ENCODE peak calls at places on chromosomes 13 and 19, in four cellular contexts. I is K562, O is HepG2, D is mesendoderm. X is an unnamed sample. For H3K4me1, the result is how much of the 10 kb centered on the place peaks cover.

GRCh38 chr19:32471811-32472210 is 66.2 kb downstream of the DPY19L3 start:
- DNase-seq in D (no peak), I (no peak), O (no peak), X (no peak)

GRCh38 chr13:97460004-97460756 is 26.2 kb downstream of the RAP2A start:
- DNase-seq in D (no peak), O (no peak), I (no peak), X (peak)

GRCh38 chr13:111005808-111006494 is 91.1 kb upstream of the ANKRD10 start:
- DNase-seq in D (no peak), O (no peak), I (no peak), X (no peak)

GRCh38 chr19:12000152-12000981 is 35.1 kb downstream of the ZNF433 start:
- DNase-seq in I (no peak), D (no peak), O (no peak), X (peak)

GRCh38 chr13:52848455-52849190 is at the start of gene PCDH8:
- DNase-seq in O (no peak), I (no peak), D (peak), X (no peak)

GRCh38 chr19:46813570-46814358 is 25.4 kb upstream of the SLC1A5 start:
- DNase-seq in I (peak), D (no peak), O (peak), X (no peak)

GRCh38 chr13:75352641-75353327 is 129.2 kb downstream of the TBC1D4 start:
- DNase-seq in D (no peak), O (no peak), I (no peak), X (no peak)

GRCh38 chr19:11964858-11965645 is at the start of gene ZNF763:
- DNase-seq in D (peak), O (peak), I (peak), X (peak)

GRCh38 chr13:76335463-76335862 is 550.7 kb downstream of the KCTD12 start:
- DNase-seq in I (no peak), O (no peak), D (no peak), X (no peak)

GRCh38 chr19:12778020-12778904 is 2.9 kb upstream of the HOOK2 start:
- DNase-seq in I (peak), D (peak), O (no peak), X (peak)

GRCh38 chr19:53019684-53020083 is 6.0 kb downstream of the ERVV-1 start:
- DNase-seq in I (no peak), O (no peak), D (peak), X (peak)

GRCh38 chr13:90413548-90413947 is 933.9 kb upstream of the MIR17HG start:
- DNase-seq in D (no peak), O (no peak), I (no peak), X (no peak)

GRCh38 chr19:49114630-49115363 is 627 bp downstream of the LIN7B start:
- DNase-seq in I (peak), D (peak), O (peak), X (peak)

GRCh38 chr13:35891486-35891885 is 239.7 kb downstream of the DCLK1 start:
- DNase-seq in D (no peak), I (no peak), O (no peak), X (no peak)

GRCh38 chr13:26051231-26052135 is at the start of gene SHISA2:
- DNase-seq in I (no peak), O (no peak), D (peak), X (no peak)

GRCh38 chr19:49968279-49968922 is 7.4 kb upstream of the SIGLEC11 start:
- DNase-seq in O (no peak), D (no peak), I (no peak), X (no peak)

GRCh38 chr19:3873151-3873550 is 4.3 kb upstream of the ZFR2 start:
- DNase-seq in O (no peak), D (no peak), I (no peak), X (no peak)

GRCh38 chr19:6247007-6247288 is 32.8 kb downstream of the MLLT1 start:
- DNase-seq in D (no peak), O (no peak), I (no peak), X (no peak)

GRCh38 chr19:5434970-5435641 is 20.1 kb upstream of the ZNRF4 start:
- DNase-seq in O (peak), D (peak), I (peak), X (no peak)

GRCh38 chr13:98506343-98507059 is 70.4 kb downstream of the STK24 start:
- DNase-seq in D (no peak), O (peak), I (no peak), X (no peak)

GRCh38 chr13:98504029-98504351 is 72.9 kb downstream of the STK24 start:
- DNase-seq in D (no peak), I (no peak), O (no peak), X (no peak)

GRCh38 chr13:98507060-98507797 is 69.7 kb downstream of the STK24 start:
- DNase-seq in D (peak), I (no peak), O (peak), X (no peak)

GRCh38 chr13:98503175-98504028 is 73.5 kb downstream of the STK24 start:
- DNase-seq in D (no peak), I (peak), O (no peak), X (no peak)

GRCh38 chr13:98504371-98504963 is 72.4 kb downstream of the STK24 start:
- DNase-seq in D (no peak), O (no peak), I (no peak), X (no peak)
- H3K4me1 ChIP-seq in D (under half), O (half or more), I (under half), X (under half)

GRCh38 chr19:38676878-38677646 is 29.6 kb downstream of the ACTN4 start:
- DNase-seq in I (no peak), O (no peak), D (no peak), X (no peak)

GRCh38 chr19:38678217-38678890 is 30.9 kb downstream of the ACTN4 start:
- DNase-seq in O (no peak), D (no peak), I (no peak), X (no peak)

GRCh38 chr19:38678891-38679494 is 31.5 kb downstream of the ACTN4 start:
- DNase-seq in D (no peak), O (no peak), I (no peak), X (no peak)

GRCh38 chr19:38682195-38682867 is 34.9 kb downstream of the ACTN4 start:
- DNase-seq in I (no peak), D (no peak), O (no peak), X (no peak)

DNA sequence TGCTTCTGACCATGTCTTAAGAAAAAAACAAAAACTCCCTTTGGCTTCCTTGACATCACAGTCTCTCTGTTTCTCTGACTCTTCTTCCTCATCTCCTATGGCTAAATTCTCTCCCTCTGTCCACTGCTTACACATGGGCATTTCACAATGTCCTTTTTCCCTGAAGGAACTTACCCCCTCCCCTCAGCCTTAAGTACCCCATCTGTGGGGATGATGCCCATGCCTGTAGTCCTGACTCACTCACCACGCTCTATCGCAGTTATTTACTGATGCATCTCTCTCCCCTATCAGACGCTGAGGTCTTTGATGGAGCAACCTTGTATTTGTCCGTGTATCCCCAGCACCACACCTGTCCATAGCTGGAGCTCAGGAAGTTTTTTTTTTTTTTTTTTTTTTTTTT is 32.4 kb downstream of the ACTN4 start:
- DNase-seq in I (no peak), O (no peak), D (no peak), X (no peak)
- H3K4me1 ChIP-seq in I (half or more), O (half or more), D (under half), X (under half)

GRCh38 chr13:83167203-83167602 is 715.1 kb downstream of the SLITRK1 start:
- DNase-seq in D (no peak), I (no peak), O (no peak), X (no peak)
- H3K4me1 ChIP-seq in D (under half), I (under half), O (under half), X (under half)

GRCh38 chr19:17309198-17309961 is at the start of gene DDA1:
- DNase-seq in D (peak), O (peak), I (peak), X (peak)
- H3K4me1 ChIP-seq in D (under half), O (under half), I (half or more), X (under half)

GRCh38 chr13:50250403-50250802 is 235.2 kb downstream of the KCNRG start:
- DNase-seq in I (no peak), D (no peak), O (no peak), X (no peak)

GRCh38 chr13:50244355-50244912 is 229.2 kb downstream of the KCNRG start:
- DNase-seq in D (no peak), O (peak), I (no peak), X (no peak)

GRCh38 chr13:50243926-50244325 is 228.7 kb downstream of the KCNRG start:
- DNase-seq in O (no peak), I (no peak), D (no peak), X (no peak)

GRCh38 chr13:50244913-50245574 is 229.8 kb downstream of the KCNRG start:
- DNase-seq in O (peak), D (peak), I (peak), X (peak)

GRCh38 chr13:50248537-50249521 is 233.6 kb downstream of the KCNRG start:
- DNase-seq in O (no peak), D (no peak), I (no peak), X (peak)
- H3K4me1 ChIP-seq in O (half or more), D (under half), I (under half), X (under half)

DNA sequence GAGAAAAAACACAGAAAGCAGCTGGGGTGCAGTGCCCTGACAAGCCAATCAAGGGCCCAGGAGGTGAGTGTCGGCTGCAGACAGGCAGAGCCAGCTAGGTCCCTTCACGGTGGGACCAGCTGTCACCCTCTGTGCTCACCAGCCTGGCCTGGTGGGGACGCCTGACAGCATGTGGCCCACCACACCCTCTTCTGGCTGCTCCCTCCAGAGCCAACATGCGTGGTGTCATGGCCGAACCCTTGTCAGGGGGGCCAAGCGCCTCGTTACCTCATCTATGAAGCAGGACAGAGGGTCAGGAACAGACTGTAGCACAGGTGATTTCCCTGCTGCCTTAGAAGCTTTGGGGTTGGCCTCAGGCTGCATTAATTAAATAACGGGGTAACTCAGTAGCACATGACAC is 40.0 kb upstream of the ISYNA1 start:
- DNase-seq in D (no peak), I (no peak), O (no peak), X (no peak)
- H3K4me1 ChIP-seq in D (under half), I (half or more), O (half or more), X (under half)